ENCODE peak calls at places on chromosomes 11 and 22, in eight cellular contexts. One of them, this sample, is unnamed.

GRCh38 chr11:38718659-38719058 is 2120.6 kb upstream of the RAG2 start:
- DNase-seq in GM23338: no peak
- DNase-seq in IMR-90: no peak
- DNase-seq in OCI-LY7: no peak
- DNase-seq in fibroblast of pulmonary artery: no peak
- DNase-seq in esophagus muscularis mucosa: no peak
- DNase-seq in keratinocyte: no peak
- DNase-seq in fibroblast of villous mesenchyme: no peak
- DNase-seq in this sample: no peak

GRCh38 chr11:13685461-13686108 is 17.1 kb downstream of the FAR1 start:
- DNase-seq in GM23338: no peak
- DNase-seq in IMR-90: peak; percentile 15
- DNase-seq in OCI-LY7: no peak
- DNase-seq in fibroblast of pulmonary artery: peak; percentile 52
- DNase-seq in esophagus muscularis mucosa: no peak
- DNase-seq in keratinocyte: no peak
- DNase-seq in fibroblast of villous mesenchyme: no peak
- DNase-seq in this sample: no peak

GRCh38 chr11:1825039-1825740 is 9.6 kb upstream of the SYT8 start:
- DNase-seq in GM23338: peak; percentile 92
- DNase-seq in IMR-90: no peak
- DNase-seq in OCI-LY7: peak; percentile 55
- DNase-seq in fibroblast of pulmonary artery: peak; percentile 16
- DNase-seq in esophagus muscularis mucosa: no peak
- DNase-seq in keratinocyte: no peak
- DNase-seq in fibroblast of villous mesenchyme: peak; percentile 46
- DNase-seq in this sample: no peak

GRCh38 chr11:78560826-78561484 is 13.7 kb downstream of the NARS2 start:
- DNase-seq in GM23338: no peak
- DNase-seq in IMR-90: no peak
- DNase-seq in OCI-LY7: no peak
- DNase-seq in fibroblast of pulmonary artery: peak; percentile 80
- DNase-seq in esophagus muscularis mucosa: no peak
- DNase-seq in keratinocyte: no peak
- DNase-seq in fibroblast of villous mesenchyme: peak; percentile 52
- DNase-seq in this sample: peak; percentile 16

GRCh38 chr11:26841818-26842457 is 120.1 kb upstream of the SLC5A12 start:
- DNase-seq in GM23338: no peak
- DNase-seq in IMR-90: peak; percentile 60
- DNase-seq in OCI-LY7: no peak
- DNase-seq in fibroblast of pulmonary artery: peak; percentile 80
- DNase-seq in esophagus muscularis mucosa: no peak
- DNase-seq in keratinocyte: no peak
- DNase-seq in fibroblast of villous mesenchyme: peak; percentile 57
- DNase-seq in this sample: peak; percentile 94

GRCh38 chr11:36131719-36132349 is 157.4 kb downstream of the COMMD9 start:
- DNase-seq in GM23338: peak; percentile 83
- DNase-seq in IMR-90: peak; percentile 63
- DNase-seq in OCI-LY7: peak; percentile 53
- DNase-seq in fibroblast of pulmonary artery: peak; percentile 83
- DNase-seq in esophagus muscularis mucosa: no peak
- DNase-seq in keratinocyte: no peak
- DNase-seq in fibroblast of villous mesenchyme: peak; percentile 68
- DNase-seq in this sample: peak; percentile 51

GRCh38 chr22:37880668-37881440 is 25.2 kb upstream of the MICALL1 start:
- DNase-seq in GM23338: no peak
- DNase-seq in IMR-90: peak; percentile 84
- DNase-seq in OCI-LY7: no peak
- DNase-seq in fibroblast of pulmonary artery: peak; percentile 72
- DNase-seq in esophagus muscularis mucosa: no peak
- DNase-seq in keratinocyte: no peak
- DNase-seq in fibroblast of villous mesenchyme: peak; percentile 58
- DNase-seq in this sample: peak; percentile 37

GRCh38 chr11:123122341-123122740 is 60.4 kb upstream of the HSPA8 start:
- DNase-seq in GM23338: no peak
- DNase-seq in IMR-90: peak; percentile 78
- DNase-seq in OCI-LY7: no peak
- DNase-seq in fibroblast of pulmonary artery: peak; percentile 90
- DNase-seq in esophagus muscularis mucosa: peak; percentile 92
- DNase-seq in keratinocyte: no peak
- DNase-seq in fibroblast of villous mesenchyme: peak; percentile 96
- DNase-seq in this sample: peak; percentile 72

GRCh38 chr11:117861151-117862018 is 15.1 kb downstream of the FXYD6 start:
- DNase-seq in GM23338: peak; percentile 96
- DNase-seq in IMR-90: no peak
- DNase-seq in OCI-LY7: no peak
- DNase-seq in fibroblast of pulmonary artery: no peak
- DNase-seq in esophagus muscularis mucosa: no peak
- DNase-seq in keratinocyte: no peak
- DNase-seq in fibroblast of villous mesenchyme: no peak
- DNase-seq in this sample: no peak

GRCh38 chr11:71269603-71270511 is 17.5 kb upstream of the SHANK2 start:
- DNase-seq in GM23338: no peak
- DNase-seq in IMR-90: no peak
- DNase-seq in OCI-LY7: no peak
- DNase-seq in fibroblast of pulmonary artery: no peak
- DNase-seq in esophagus muscularis mucosa: peak; percentile 85
- DNase-seq in keratinocyte: no peak
- DNase-seq in fibroblast of villous mesenchyme: no peak
- DNase-seq in this sample: no peak

GRCh38 chr11:87036756-87037449 is 831 bp upstream of the TMEM135 start:
- DNase-seq in GM23338: peak; percentile 45
- DNase-seq in IMR-90: no peak
- DNase-seq in OCI-LY7: peak; percentile 31
- DNase-seq in fibroblast of pulmonary artery: no peak
- DNase-seq in esophagus muscularis mucosa: no peak
- DNase-seq in keratinocyte: no peak
- DNase-seq in fibroblast of villous mesenchyme: no peak
- DNase-seq in this sample: no peak

GRCh38 chr11:87037450-87038234 is at the start of gene TMEM135:
- DNase-seq in GM23338: peak; percentile 99
- DNase-seq in IMR-90: peak; percentile 83
- DNase-seq in OCI-LY7: peak; percentile 97
- DNase-seq in fibroblast of pulmonary artery: peak; percentile 93
- DNase-seq in esophagus muscularis mucosa: peak; percentile 95
- DNase-seq in keratinocyte: peak; percentile 33
- DNase-seq in fibroblast of villous mesenchyme: peak; percentile 93
- DNase-seq in this sample: peak; percentile 81

GRCh38 chr11:87038235-87038960 is 664 bp downstream of the TMEM135 start:
- DNase-seq in GM23338: no peak
- DNase-seq in IMR-90: no peak
- DNase-seq in OCI-LY7: peak; percentile 19
- DNase-seq in fibroblast of pulmonary artery: no peak
- DNase-seq in esophagus muscularis mucosa: no peak
- DNase-seq in keratinocyte: no peak
- DNase-seq in fibroblast of villous mesenchyme: no peak
- DNase-seq in this sample: no peak

GRCh38 chr11:87035976-87036583 is 1.7 kb upstream of the TMEM135 start:
- DNase-seq in GM23338: no peak
- DNase-seq in IMR-90: no peak
- DNase-seq in OCI-LY7: peak; percentile 10
- DNase-seq in fibroblast of pulmonary artery: no peak
- DNase-seq in esophagus muscularis mucosa: no peak
- DNase-seq in keratinocyte: no peak
- DNase-seq in fibroblast of villous mesenchyme: no peak
- DNase-seq in this sample: no peak

DNA sequence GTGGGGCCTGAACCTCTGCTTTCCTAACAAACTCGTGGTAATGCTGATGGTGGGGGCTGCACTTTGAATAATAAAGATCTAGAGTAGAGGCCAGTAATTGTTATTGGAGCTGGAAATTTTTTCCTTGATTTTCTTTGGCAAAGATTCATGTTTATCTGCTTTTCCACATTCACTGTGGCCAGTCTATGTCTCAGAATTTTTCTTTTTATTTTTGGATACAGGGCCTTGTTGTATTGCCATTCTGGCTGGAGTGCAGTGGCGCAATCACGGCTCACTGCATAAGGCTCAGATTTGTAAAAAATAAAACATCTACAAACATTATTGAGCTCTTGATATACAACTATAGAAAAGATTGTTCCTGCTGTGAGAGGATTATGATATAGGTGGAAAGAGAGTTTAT is 1.6 kb downstream of the TMEM135 start:
- DNase-seq in GM23338: no peak
- DNase-seq in IMR-90: peak; percentile 19
- DNase-seq in OCI-LY7: no peak
- DNase-seq in fibroblast of pulmonary artery: peak; percentile 58
- DNase-seq in esophagus muscularis mucosa: no peak
- DNase-seq in keratinocyte: no peak
- DNase-seq in fibroblast of villous mesenchyme: peak; percentile 41
- DNase-seq in this sample: peak; percentile 23
- H3K4me3 ChIP-seq in GM23338: peak overlapping the region; percentile 99
- H3K4me3 ChIP-seq in IMR-90: peak overlapping the region; percentile 16
- H3K4me3 ChIP-seq in OCI-LY7: peak overlapping the region; percentile 79
- H3K4me3 ChIP-seq in fibroblast of pulmonary artery: peak overlapping the region; percentile 98
- H3K4me3 ChIP-seq in esophagus muscularis mucosa: peak overlapping the region; percentile 72
- H3K4me3 ChIP-seq in keratinocyte: no peak overlapping the region
- H3K4me3 ChIP-seq in fibroblast of villous mesenchyme: peak overlapping the region; percentile 89
- H3K4me3 ChIP-seq in this sample: no peak overlapping the region

GRCh38 chr11:82315093-82315492 is 418.6 kb downstream of the FAM181B start:
- DNase-seq in GM23338: peak; percentile 81
- DNase-seq in IMR-90: no peak
- DNase-seq in OCI-LY7: peak; percentile 3
- DNase-seq in fibroblast of pulmonary artery: no peak
- DNase-seq in esophagus muscularis mucosa: no peak
- DNase-seq in keratinocyte: no peak
- DNase-seq in fibroblast of villous mesenchyme: no peak
- DNase-seq in this sample: no peak
- TF ChIP-seq CTCF in GM23338: peak; percentile 85
- TF ChIP-seq CTCF in IMR-90: no peak
- TF ChIP-seq CTCF in OCI-LY7: peak; percentile 55
- TF ChIP-seq CTCF in fibroblast of pulmonary artery: no peak
- TF ChIP-seq CTCF in esophagus muscularis mucosa: peak; percentile 41
- TF ChIP-seq CTCF in keratinocyte: peak; percentile 51
- TF ChIP-seq CTCF in fibroblast of villous mesenchyme: peak; percentile 10
- TF ChIP-seq CTCF in this sample: no peak

DNA sequence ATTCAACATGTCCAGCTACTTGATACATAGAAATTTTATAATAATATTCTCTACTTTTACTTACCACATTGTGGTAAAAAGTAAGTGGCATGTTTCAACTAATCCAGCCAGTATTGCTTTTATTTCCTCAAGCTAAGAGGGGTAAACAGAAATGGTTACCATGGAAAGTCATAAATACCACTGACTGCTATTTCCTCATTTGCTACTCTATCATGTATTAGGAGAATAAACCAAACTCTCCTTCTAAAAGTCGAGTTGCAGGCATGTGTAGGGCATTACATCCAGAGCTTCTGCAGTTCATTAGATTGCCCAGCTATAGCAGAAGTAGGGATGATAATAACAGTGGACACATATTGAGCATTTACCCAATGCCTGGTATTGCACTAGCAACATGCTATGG is 208.4 kb downstream of the MAML2 start:
- DNase-seq in GM23338: no peak
- DNase-seq in IMR-90: peak; percentile 44
- DNase-seq in OCI-LY7: no peak
- DNase-seq in fibroblast of pulmonary artery: peak; percentile 50
- DNase-seq in esophagus muscularis mucosa: no peak
- DNase-seq in keratinocyte: no peak
- DNase-seq in fibroblast of villous mesenchyme: peak; percentile 51
- DNase-seq in this sample: peak; percentile 73
- H3K4me3 ChIP-seq in GM23338: no peak overlapping the region
- H3K4me3 ChIP-seq in IMR-90: no peak overlapping the region
- H3K4me3 ChIP-seq in OCI-LY7: no peak overlapping the region
- H3K4me3 ChIP-seq in fibroblast of pulmonary artery: no peak overlapping the region
- H3K4me3 ChIP-seq in esophagus muscularis mucosa: no peak overlapping the region
- H3K4me3 ChIP-seq in keratinocyte: no peak overlapping the region
- H3K4me3 ChIP-seq in fibroblast of villous mesenchyme: no peak overlapping the region
- H3K4me3 ChIP-seq in this sample: no peak overlapping the region

GRCh38 chr11:128890543-128891409 is at the start of gene KCNJ5:
- DNase-seq in GM23338: peak; percentile 78
- DNase-seq in IMR-90: no peak
- DNase-seq in OCI-LY7: no peak
- DNase-seq in fibroblast of pulmonary artery: peak; percentile 16
- DNase-seq in esophagus muscularis mucosa: no peak
- DNase-seq in keratinocyte: no peak
- DNase-seq in fibroblast of villous mesenchyme: peak; percentile 17
- DNase-seq in this sample: peak; percentile 10
- TF ChIP-seq CTCF in GM23338: no peak
- TF ChIP-seq CTCF in IMR-90: no peak
- TF ChIP-seq CTCF in OCI-LY7: no peak
- TF ChIP-seq CTCF in fibroblast of pulmonary artery: no peak
- TF ChIP-seq CTCF in esophagus muscularis mucosa: no peak
- TF ChIP-seq CTCF in keratinocyte: no peak
- TF ChIP-seq CTCF in fibroblast of villous mesenchyme: no peak
- TF ChIP-seq CTCF in this sample: no peak

GRCh38 chr11:33040862-33041453 is 1.6 kb downstream of the TCP11L1 start:
- DNase-seq in GM23338: no peak
- DNase-seq in IMR-90: no peak
- DNase-seq in OCI-LY7: peak; percentile 23
- DNase-seq in fibroblast of pulmonary artery: no peak
- DNase-seq in esophagus muscularis mucosa: no peak
- DNase-seq in keratinocyte: no peak
- DNase-seq in fibroblast of villous mesenchyme: no peak
- DNase-seq in this sample: no peak
- H3K4me3 ChIP-seq in GM23338: peak overlapping the region; percentile 82
- H3K4me3 ChIP-seq in IMR-90: peak overlapping the region; percentile 63
- H3K4me3 ChIP-seq in OCI-LY7: peak overlapping the region; percentile 88
- H3K4me3 ChIP-seq in fibroblast of pulmonary artery: peak overlapping the region; percentile 84
- H3K4me3 ChIP-seq in esophagus muscularis mucosa: peak overlapping the region; percentile 91
- H3K4me3 ChIP-seq in keratinocyte: peak overlapping the region; percentile 49
- H3K4me3 ChIP-seq in fibroblast of villous mesenchyme: peak overlapping the region; percentile 83
- H3K4me3 ChIP-seq in this sample: peak overlapping the region; percentile 93

GRCh38 chr22:42116848-42117424 is 13.7 kb downstream of the CYP2D6 start:
- DNase-seq in GM23338: peak; percentile 64
- DNase-seq in IMR-90: peak; percentile 4
- DNase-seq in OCI-LY7: peak; percentile 16
- DNase-seq in fibroblast of pulmonary artery: peak; percentile 30
- DNase-seq in esophagus muscularis mucosa: no peak
- DNase-seq in keratinocyte: no peak
- DNase-seq in fibroblast of villous mesenchyme: peak; percentile 43
- DNase-seq in this sample: peak; percentile 10
- TF ChIP-seq CTCF in GM23338: peak; percentile 79
- TF ChIP-seq CTCF in IMR-90: no peak
- TF ChIP-seq CTCF in OCI-LY7: peak; percentile 73
- TF ChIP-seq CTCF in fibroblast of pulmonary artery: no peak
- TF ChIP-seq CTCF in esophagus muscularis mucosa: no peak
- TF ChIP-seq CTCF in keratinocyte: no peak
- TF ChIP-seq CTCF in fibroblast of villous mesenchyme: no peak
- TF ChIP-seq CTCF in this sample: no peak

GRCh38 chr11:12196335-12196734 is 85.9 kb downstream of the MICAL2 start:
- DNase-seq in GM23338: no peak
- DNase-seq in IMR-90: no peak
- DNase-seq in OCI-LY7: no peak
- DNase-seq in fibroblast of pulmonary artery: no peak
- DNase-seq in esophagus muscularis mucosa: no peak
- DNase-seq in keratinocyte: no peak
- DNase-seq in fibroblast of villous mesenchyme: no peak
- DNase-seq in this sample: no peak
- H3K4me3 ChIP-seq in GM23338: no peak overlapping the region
- H3K4me3 ChIP-seq in IMR-90: no peak overlapping the region
- H3K4me3 ChIP-seq in OCI-LY7: no peak overlapping the region
- H3K4me3 ChIP-seq in fibroblast of pulmonary artery: no peak overlapping the region
- H3K4me3 ChIP-seq in esophagus muscularis mucosa: no peak overlapping the region
- H3K4me3 ChIP-seq in keratinocyte: no peak overlapping the region
- H3K4me3 ChIP-seq in fibroblast of villous mesenchyme: no peak overlapping the region
- H3K4me3 ChIP-seq in this sample: no peak overlapping the region

GRCh38 chr11:75563978-75564552 is 2.0 kb downstream of the SERPINH1 start:
- DNase-seq in GM23338: peak; percentile 91
- DNase-seq in IMR-90: peak; percentile 92
- DNase-seq in OCI-LY7: no peak
- DNase-seq in fibroblast of pulmonary artery: peak; percentile 84
- DNase-seq in esophagus muscularis mucosa: no peak
- DNase-seq in keratinocyte: peak; percentile 57
- DNase-seq in fibroblast of villous mesenchyme: peak; percentile 92
- DNase-seq in this sample: peak; percentile 90
- TF ChIP-seq CTCF in GM23338: peak; percentile 53
- TF ChIP-seq CTCF in IMR-90: peak; percentile 81
- TF ChIP-seq CTCF in OCI-LY7: no peak
- TF ChIP-seq CTCF in fibroblast of pulmonary artery: peak; percentile 63
- TF ChIP-seq CTCF in esophagus muscularis mucosa: peak; percentile 69
- TF ChIP-seq CTCF in keratinocyte: peak; percentile 70
- TF ChIP-seq CTCF in fibroblast of villous mesenchyme: peak; percentile 71
- TF ChIP-seq CTCF in this sample: peak; percentile 67

This sample was measured in AG10803.